ENCODE peak calls at places on chromosomes 3 and 15, in five cellular contexts. Y is choroid plexus epithelial cell, T is COR-L47, R is A673, Z is GM10248. P is an unnamed sample.

GRCh38 chr3:525415-525814 is 328.9 kb downstream of the CHL1 start:
- DNase-seq in T (no peak), R (no peak), Z (no peak), Y (no peak), P (no peak)

GRCh38 chr3:10762611-10763247 is 53.3 kb upstream of the SLC6A11 start:
- DNase-seq in R (no peak), Z (no peak), Y (no peak), T (no peak), P (no peak)

GRCh38 chr15:78420220-78420619 is 17.8 kb upstream of the IREB2 start:
- DNase-seq in R (no peak), Z (no peak), T (no peak), Y (no peak), P (no peak)

GRCh38 chr3:195595778-195596531 is 12.2 kb upstream of the APOD start:
- DNase-seq in T (no peak), Y (no peak), Z (no peak), R (no peak), P (no peak)

GRCh38 chr3:152626226-152626625 is 208.7 kb upstream of the P2RY1 start:
- DNase-seq in R (no peak), Z (no peak), T (no peak), Y (no peak), P (no peak)

GRCh38 chr3:194586839-194587238 is 46.4 kb downstream of the TMEM44 start:
- DNase-seq in T (no peak), Z (no peak), R (no peak), Y (peak), P (no peak)

GRCh38 chr3:169966951-169967915 is 626 bp downstream of the SEC62 start:
- DNase-seq in R (peak), Z (no peak), T (peak), Y (peak), P (peak)

GRCh38 chr3:160449660-160450598 is at the start of gene TRIM59:
- DNase-seq in T (no peak), Z (peak), R (peak), Y (peak), P (peak)

GRCh38 chr3:45199837-45200648 is 26.0 kb downstream of the TMEM158 start:
- DNase-seq in T (no peak), R (peak), Z (no peak), Y (peak), P (no peak)

GRCh38 chr15:58701376-58701775 is 48.1 kb downstream of the ADAM10 start:
- DNase-seq in T (no peak), Y (no peak), R (no peak), Z (no peak), P (no peak)

GRCh38 chr3:50616770-50617095 is 218 bp upstream of the MAPKAPK3 start:
- DNase-seq in Y (peak), T (peak), R (peak), Z (peak), P (peak)

GRCh38 chr3:5013021-5013906 is 34.0 kb downstream of the BHLHE40 start:
- DNase-seq in R (no peak), Y (no peak), Z (no peak), T (no peak), P (no peak)

GRCh38 chr3:110352841-110353595 is 718.6 kb upstream of the NECTIN3 start:
- DNase-seq in Z (no peak), T (no peak), Y (peak), R (no peak), P (no peak)

GRCh38 chr3:62445267-62445666 is 71.9 kb upstream of the FEZF2 start:
- DNase-seq in R (no peak), Y (peak), T (no peak), Z (no peak), P (peak)

GRCh38 chr3:112092439-112093179 is 6.4 kb downstream of the C3orf52 start:
- DNase-seq in Z (peak), R (no peak), Y (peak), T (no peak), P (no peak)

GRCh38 chr15:65275728-65276126 is 11.0 kb downstream of the PARP16 start:
- DNase-seq in Z (no peak), T (no peak), R (no peak), Y (no peak), P (no peak)

GRCh38 chr3:180142041-180142440 is 105.3 kb upstream of the PEX5L start:
- DNase-seq in T (no peak), Z (no peak), R (no peak), Y (no peak), P (no peak)

GRCh38 chr15:96344120-96344705 is 13.7 kb downstream of the NR2F2 start:
- DNase-seq in R (peak), T (no peak), Z (no peak), Y (peak), P (no peak)

GRCh38 chr3:192819001-192819569 is 91.7 kb upstream of the FGF12 start:
- DNase-seq in Z (no peak), R (no peak), T (no peak), Y (peak), P (no peak)

GRCh38 chr3:43019168-43019765 is 40.2 kb downstream of the GASK1A start:
- DNase-seq in Z (no peak), T (no peak), R (no peak), Y (no peak), P (no peak)

GRCh38 chr15:84638103-84638502 is 16.0 kb downstream of the WDR73 start:
- DNase-seq in R (no peak), Y (peak), Z (no peak), T (peak), P (no peak)

GRCh38 chr3:41357271-41357670 is 158.0 kb downstream of the CTNNB1 start:
- DNase-seq in R (no peak), T (peak), Z (no peak), Y (no peak), P (no peak)

GRCh38 chr15:41407341-41407740 is 5.0 kb upstream of the NDUFAF1 start:
- DNase-seq in R (no peak), Y (no peak), Z (no peak), T (no peak), P (no peak)

GRCh38 chr15:40342421-40343313 is 1.9 kb upstream of the CCDC9B start:
- DNase-seq in R (no peak), T (no peak), Z (no peak), Y (no peak), P (no peak)

GRCh38 chr3:194009892-194010533 is 125.9 kb upstream of the HES1 start:
- DNase-seq in T (no peak), R (no peak), Y (no peak), Z (no peak), P (peak)

GRCh38 chr3:129240436-129240835 is 9.0 kb upstream of the COPG1 start:
- DNase-seq in Z (no peak), T (no peak), R (no peak), Y (no peak), P (no peak)

GRCh38 chr3:161415506-161416231 is 44.4 kb upstream of the SPTSSB start:
- DNase-seq in R (no peak), Z (no peak), T (peak), Y (peak), P (peak)

GRCh38 chr3:193053031-193053430 is 135.4 kb upstream of the MB21D2 start:
- DNase-seq in R (peak), Z (no peak), T (no peak), Y (peak), P (no peak)

GRCh38 chr3:191492601-191493000 is 31.6 kb downstream of the PYDC2 start:
- DNase-seq in R (peak), Y (no peak), T (no peak), Z (no peak), P (no peak)

GRCh38 chr3:188049890-188050530 is 103.9 kb upstream of the LPP start:
- DNase-seq in R (no peak), T (no peak), Y (no peak), Z (no peak), P (no peak)

GRCh38 chr15:69668963-69669362 is 216.3 kb downstream of the RPLP1 start:
- DNase-seq in T (no peak), Y (no peak), Z (peak), R (no peak), P (no peak)

GRCh38 chr15:75352186-75352585 is 5.3 kb downstream of the NEIL1 start:
- DNase-seq in T (no peak), Y (no peak), R (no peak), Z (no peak), P (no peak)